ENCODE peak calls at places on chromosomes 1 and 21, in four cellular contexts. I is WTC11, N is HepG2, Q is K562. J is an unnamed sample.

GRCh38 chr1:171801395-171801990 is 20.0 kb downstream of the METTL13 start:
- DNase-seq in N (peak), I (peak), Q (peak), J (peak)

GRCh38 chr1:226950875-226951274 is 10.8 kb downstream of the COQ8A start:
- DNase-seq in N (no peak), Q (no peak), I (no peak), J (no peak)

GRCh38 chr1:94254073-94254810 is 16.9 kb upstream of the ARHGAP29 start:
- DNase-seq in Q (no peak), I (no peak), N (no peak), J (no peak)

GRCh38 chr1:5267603-5268235 is 613.3 kb downstream of the AJAP1 start:
- DNase-seq in Q (no peak), N (no peak), I (no peak), J (no peak)

GRCh38 chr1:223437151-223437550 is 43.9 kb downstream of the CCDC185 start:
- DNase-seq in N (no peak), I (no peak), Q (no peak), J (no peak)

GRCh38 chr21:36212513-36212780 is 55.8 kb downstream of the DOP1B start:
- DNase-seq in I (no peak), N (no peak), Q (no peak), J (no peak)

GRCh38 chr1:5842700-5843099 is 149.5 kb downstream of the NPHP4 start:
- DNase-seq in I (no peak), Q (no peak), N (no peak), J (no peak)

GRCh38 chr1:226798427-226799411 is 59.6 kb upstream of the ITPKB start:
- DNase-seq in I (no peak), Q (peak), N (no peak), J (no peak)

GRCh38 chr1:33311706-33312412 is 9.0 kb downstream of the A3GALT2 start:
- DNase-seq in Q (no peak), N (no peak), I (no peak), J (no peak)

GRCh38 chr1:213327318-213327667 is 276.3 kb downstream of the RPS6KC1 start:
- DNase-seq in I (no peak), N (no peak), Q (no peak), J (no peak)

GRCh38 chr1:95012389-95012788 is 60.4 kb downstream of the ALG14 start:
- DNase-seq in N (no peak), Q (no peak), I (no peak), J (no peak)

GRCh38 chr21:38478782-38479181 is 19.5 kb downstream of the ERG start:
- DNase-seq in N (no peak), I (no peak), Q (no peak), J (no peak)

GRCh38 chr1:71561729-71562128 is 480.9 kb upstream of the ZRANB2 start:
- DNase-seq in I (no peak), Q (no peak), N (no peak), J (no peak)

GRCh38 chr1:9890224-9890731 is 19.8 kb downstream of the CTNNBIP1 start:
- DNase-seq in Q (no peak), N (no peak), I (no peak), J (no peak)

GRCh38 chr21:21196087-21196486 is 197.9 kb downstream of the NCAM2 start:
- DNase-seq in Q (no peak), I (no peak), N (no peak), J (no peak)

GRCh38 chr1:53330819-53331218 is 2.9 kb upstream of the LRP8 start:
- DNase-seq in Q (peak), N (peak), I (peak), J (no peak)

GRCh38 chr1:46041551-46041950 is 90.9 kb downstream of the PIK3R3 start:
- DNase-seq in I (no peak), Q (no peak), N (no peak), J (no peak)

GRCh38 chr1:24391882-24392603 is 21.5 kb downstream of the STPG1 start:
- DNase-seq in N (peak), I (peak), Q (peak), J (peak)

GRCh38 chr1:64080947-64081562 is 122.4 kb upstream of the UBE2U start:
- DNase-seq in I (no peak), N (no peak), Q (no peak), J (no peak)

GRCh38 chr1:223074427-223074826 is 68.6 kb downstream of the TLR5 start:
- DNase-seq in N (no peak), I (no peak), Q (no peak), J (no peak)

GRCh38 chr1:183070923-183071618 is 47.9 kb downstream of the LAMC1 start:
- DNase-seq in I (no peak), Q (no peak), N (peak), J (no peak)

GRCh38 chr1:164754088-164754600 is 195.2 kb downstream of the PBX1 start:
- DNase-seq in Q (no peak), N (no peak), I (no peak), J (no peak)

GRCh38 chr21:25967566-25968438 is 202.8 kb downstream of the APP start:
- DNase-seq in Q (no peak), I (no peak), N (no peak), J (no peak)

GRCh38 chr1:113928129-113928949 is 785 bp upstream of the HIPK1 start:
- DNase-seq in Q (no peak), N (peak), I (no peak), J (no peak)

GRCh38 chr21:41250519-41250918 is 66.1 kb upstream of the FAM3B start:
- DNase-seq in Q (no peak), N (no peak), I (no peak), J (no peak)

GRCh38 chr1:172018727-172019311 is 177.5 kb downstream of the DNM3 start:
- DNase-seq in Q (no peak), N (no peak), I (no peak), J (no peak)

GRCh38 chr1:160916666-160917065 is 31.7 kb upstream of the ITLN1 start:
- DNase-seq in I (no peak), N (no peak), Q (no peak), J (no peak)

GRCh38 chr1:32215629-32216505 is 6.3 kb downstream of the TMEM234 start:
- DNase-seq in I (peak), N (peak), Q (peak), J (peak)

GRCh38 chr1:231630558-231631205 is 4.1 kb downstream of the DISC1 start:
- DNase-seq in I (no peak), N (no peak), Q (no peak), J (no peak)

GRCh38 chr1:18407166-18408045 is 73.3 kb upstream of the KLHDC7A start:
- DNase-seq in I (no peak), N (no peak), Q (no peak), J (no peak)

GRCh38 chr1:234755449-234755863 is 145.5 kb upstream of the IRF2BP2 start:
- DNase-seq in I (no peak), N (no peak), Q (no peak), J (no peak)

GRCh38 chr1:201419241-201419640 is 2.3 kb downstream of the TNNI1 start:
- DNase-seq in Q (no peak), N (no peak), I (no peak), J (no peak)

GRCh38 chr1:74767490-74767889 is 34.5 kb downstream of the TYW3 start:
- DNase-seq in I (peak), N (peak), Q (peak), J (peak)

GRCh38 chr1:209411491-209411929 is 172.0 kb upstream of the CAMK1G start:
- DNase-seq in I (no peak), Q (no peak), N (no peak), J (no peak)

GRCh38 chr1:33660244-33660643 is 187.8 kb downstream of the ZSCAN20 start:
- DNase-seq in N (no peak), Q (no peak), I (no peak), J (no peak)

GRCh38 chr1:61654067-61654466 is 70.9 kb downstream of the TM2D1 start:
- DNase-seq in I (no peak), N (no peak), Q (no peak), J (no peak)

GRCh38 chr1:181318858-181319235 is 164.5 kb upstream of the CACNA1E start:
- DNase-seq in Q (no peak), N (no peak), I (no peak), J (no peak)

GRCh38 chr1:27650527-27651175 is 15.7 kb upstream of the FGR start:
- DNase-seq in Q (peak), I (no peak), N (peak), J (no peak)

GRCh38 chr1:21245688-21246229 is 44.5 kb downstream of the ECE1 start:
- DNase-seq in N (no peak), I (no peak), Q (no peak), J (no peak)

GRCh38 chr1:21244986-21245687 is 45.1 kb downstream of the ECE1 start:
- DNase-seq in Q (peak), N (no peak), I (peak), J (peak)

GRCh38 chr1:21247892-21248715 is 42.2 kb downstream of the ECE1 start:
- DNase-seq in I (no peak), N (peak), Q (no peak), J (no peak)

GRCh38 chr1:21244154-21244553 is 46.1 kb downstream of the ECE1 start:
- DNase-seq in N (no peak), I (no peak), Q (no peak), J (no peak)

GRCh38 chr1:21246905-21247642 is 43.2 kb downstream of the ECE1 start:
- DNase-seq in Q (no peak), I (no peak), N (no peak), J (no peak)
- TF ChIP-seq ELF4 in Q (no peak), I (no peak), N (no peak), J (no peak)

GRCh38 chr1:85374160-85374559 is 90.8 kb downstream of the DDAH1 start:
- DNase-seq in I (no peak), N (peak), Q (no peak), J (no peak)
- TF ChIP-seq ELF4 in I (no peak), N (no peak), Q (no peak), J (no peak)

DNA sequence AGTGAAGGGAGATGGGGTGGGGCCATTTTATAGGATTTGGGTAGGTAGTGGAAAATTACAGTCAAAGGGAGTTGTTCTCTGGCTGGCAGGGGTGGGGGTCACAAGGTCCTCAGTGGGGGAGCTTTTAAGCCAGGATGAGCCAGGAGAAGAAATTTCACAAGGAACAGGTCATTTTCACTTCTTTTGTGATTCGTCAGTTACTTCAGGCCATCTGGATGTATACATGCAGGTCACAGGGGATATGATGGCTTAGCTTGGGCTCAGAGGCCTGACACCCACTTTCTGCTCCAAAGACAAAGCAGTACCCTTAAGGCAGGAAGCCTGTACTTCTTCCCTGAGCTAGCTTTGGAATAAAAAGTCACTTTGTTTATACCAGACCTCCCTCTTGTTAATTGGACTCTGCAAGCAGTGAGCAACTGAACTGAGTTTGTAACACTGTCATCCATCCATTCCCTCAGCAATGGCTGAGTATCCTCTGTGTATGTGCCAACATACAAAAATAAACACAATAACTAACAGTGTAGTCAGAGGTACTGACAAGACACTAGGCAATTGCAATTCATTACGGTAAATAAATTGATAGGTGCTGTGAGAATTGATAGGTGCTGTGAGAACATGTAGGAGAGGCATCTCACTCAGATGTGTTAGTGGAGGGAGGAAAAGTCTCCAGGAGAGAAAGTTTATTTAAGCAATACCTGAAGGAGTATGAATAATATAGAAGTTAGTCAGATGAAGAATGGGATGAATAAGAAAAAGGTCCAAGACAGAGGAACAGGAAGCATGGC is 14.7 kb upstream of the RGS2 start:
- DNase-seq in Q (no peak), I (no peak), N (no peak), J (no peak)
- TF ChIP-seq ELF4 in Q (no peak), I (no peak), N (no peak), J (no peak)

GRCh38 chr1:14506471-14506870 is 92.0 kb upstream of the KAZN start:
- DNase-seq in I (no peak), N (no peak), Q (no peak), J (no peak)

GRCh38 chr1:14504517-14504916 is 94.0 kb upstream of the KAZN start:
- DNase-seq in Q (no peak), I (no peak), N (no peak), J (no peak)

GRCh38 chr1:14511856-14512585 is 86.5 kb upstream of the KAZN start:
- DNase-seq in Q (no peak), N (no peak), I (no peak), J (no peak)

GRCh38 chr1:14511281-14511680 is 87.2 kb upstream of the KAZN start:
- DNase-seq in Q (no peak), N (no peak), I (no peak), J (no peak)

GRCh38 chr1:14507227-14507626 is 91.3 kb upstream of the KAZN start:
- DNase-seq in N (no peak), Q (no peak), I (no peak), J (no peak)
- TF ChIP-seq ELF4 in N (no peak), Q (no peak), I (no peak), J (no peak)

DNA sequence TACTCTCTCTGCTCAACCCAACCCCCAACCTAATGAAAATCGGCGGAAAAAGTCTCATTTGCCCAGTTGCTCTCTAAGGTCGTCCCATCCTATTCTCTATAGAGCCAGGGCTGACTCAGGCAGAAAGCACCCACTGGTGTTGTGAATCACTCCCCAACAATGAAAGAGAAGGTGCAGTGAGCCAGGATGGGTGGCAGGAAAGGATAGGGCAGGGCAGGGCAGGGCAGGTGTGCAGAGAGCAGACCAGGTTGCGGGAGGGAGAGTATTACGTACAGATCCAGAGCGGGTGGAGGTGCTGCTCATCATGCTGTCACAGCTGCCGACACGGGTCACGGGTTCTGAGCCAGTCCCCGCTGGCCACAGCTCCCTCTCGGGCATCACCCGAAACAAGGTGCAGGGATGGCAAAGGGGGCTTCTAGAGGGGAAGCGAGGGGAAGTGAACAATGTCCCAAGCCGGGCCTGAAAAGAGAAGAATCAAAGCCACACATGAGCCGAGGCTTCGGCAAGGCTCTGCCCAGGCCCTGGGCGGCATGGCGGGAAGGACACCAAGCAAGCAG is 5.3 kb downstream of the C1orf116 start:
- DNase-seq in N (no peak), I (no peak), Q (no peak), J (no peak)
- TF ChIP-seq ELF4 in N (no peak), I (no peak), Q (no peak), J (no peak)

GRCh38 chr1:117595993-117596720 is 9.7 kb upstream of the TENT5C start:
- DNase-seq in N (no peak), Q (no peak), I (no peak), J (no peak)

GRCh38 chr1:117599286-117599685 is 6.6 kb upstream of the TENT5C start:
- DNase-seq in Q (no peak), I (no peak), N (no peak), J (no peak)

GRCh38 chr1:117600325-117600916 is 5.4 kb upstream of the TENT5C start:
- DNase-seq in Q (no peak), I (no peak), N (no peak), J (no peak)

GRCh38 chr1:117599822-117600221 is 6.0 kb upstream of the TENT5C start:
- DNase-seq in Q (no peak), N (no peak), I (no peak), J (no peak)

GRCh38 chr1:117598489-117598888 is 7.4 kb upstream of the TENT5C start:
- DNase-seq in N (no peak), I (no peak), Q (peak), J (no peak)
- TF ChIP-seq ELF4 in N (no peak), I (no peak), Q (no peak), J (no peak)